ENCODE peak calls at places on chromosome 9, in six cellular contexts. G, C, A, Q, P and X are unnamed samples.

GRCh38 chr9:84261082-84261746 is 79.3 kb downstream of the SLC28A3 start:
- DNase-seq in C (peak), Q (peak), A (peak), P (peak), G (no peak), X (peak)

GRCh38 chr9:119802621-119803020 is 433.4 kb upstream of the BRINP1 start:
- DNase-seq in Q (no peak), P (no peak), G (no peak), A (peak), C (peak), X (no peak)

GRCh38 chr9:7520396-7520795 is 279.2 kb downstream of the DMAC1 start:
- DNase-seq in P (no peak), G (no peak), A (no peak), Q (no peak), C (no peak), X (no peak)

GRCh38 chr9:106286249-106286648 is 576.7 kb upstream of the ZNF462 start:
- DNase-seq in Q (peak), G (no peak), P (no peak), A (no peak), C (peak), X (no peak)

GRCh38 chr9:93479726-93480125 is 26.3 kb upstream of the FAM120AOS start:
- DNase-seq in Q (no peak), P (no peak), A (no peak), C (no peak), G (no peak), X (no peak)

GRCh38 chr9:115921301-115921700 is 232.3 kb upstream of the PAPPA start:
- DNase-seq in Q (no peak), C (no peak), P (no peak), G (no peak), A (no peak), X (no peak)

GRCh38 chr9:104914458-104914857 is 13.5 kb downstream of the ABCA1 start:
- DNase-seq in G (peak), C (no peak), A (no peak), P (no peak), Q (no peak), X (no peak)

GRCh38 chr9:106983346-106983745 is 120.4 kb downstream of the ZNF462 start:
- DNase-seq in P (no peak), Q (no peak), G (no peak), C (no peak), A (no peak), X (no peak)

GRCh38 chr9:93648836-93649235 is 72.5 kb downstream of the PHF2 start:
- DNase-seq in C (peak), G (no peak), P (no peak), Q (no peak), A (peak), X (no peak)

GRCh38 chr9:76023715-76024195 is 133.3 kb downstream of the PCSK5 start:
- DNase-seq in G (no peak), C (peak), P (peak), A (no peak), Q (no peak), X (no peak)

GRCh38 chr9:104686081-104686480 is 8.2 kb upstream of the OR13D1 start:
- DNase-seq in G (no peak), C (no peak), P (no peak), Q (no peak), A (no peak), X (no peak)

GRCh38 chr9:122084276-122084675 is 8.8 kb downstream of the TTLL11 start:
- DNase-seq in A (no peak), G (no peak), C (no peak), Q (no peak), P (no peak), X (no peak)

GRCh38 chr9:124392254-124392653 is 23.0 kb downstream of the PSMB7 start:
- DNase-seq in P (no peak), C (no peak), G (no peak), Q (no peak), A (no peak), X (no peak)

GRCh38 chr9:85521331-85522197 is 220.2 kb downstream of the AGTPBP1 start:
- DNase-seq in P (no peak), A (no peak), Q (no peak), C (no peak), G (peak), X (no peak)

GRCh38 chr9:93127395-93127911 is 6.6 kb downstream of the NINJ1 start:
- DNase-seq in A (peak), G (no peak), Q (no peak), C (no peak), P (no peak), X (no peak)

GRCh38 chr9:101999441-101999840 is 261.0 kb upstream of the GRIN3A start:
- DNase-seq in A (no peak), C (no peak), Q (no peak), P (no peak), G (no peak), X (no peak)

GRCh38 chr9:115034801-115035200 is 83.2 kb downstream of the TNC start:
- DNase-seq in G (no peak), P (no peak), C (no peak), Q (no peak), A (no peak), X (no peak)

GRCh38 chr9:91994422-91994821 is 44.4 kb upstream of the ROR2 start:
- DNase-seq in C (no peak), A (no peak), G (no peak), P (peak), Q (no peak), X (no peak)

GRCh38 chr9:115411993-115412452 is 294.1 kb upstream of the TNC start:
- DNase-seq in Q (no peak), P (no peak), G (no peak), C (no peak), A (no peak), X (no peak)

GRCh38 chr9:123217148-123217585 is 51.2 kb downstream of the STRBP start:
- DNase-seq in G (no peak), Q (no peak), P (no peak), C (no peak), A (no peak), X (no peak)

GRCh38 chr9:115164511-115164974 is 46.6 kb upstream of the TNC start:
- DNase-seq in P (peak), A (no peak), G (no peak), Q (no peak), C (peak), X (no peak)

GRCh38 chr9:88388886-88389617 is 808 bp downstream of the SPIN1 start:
- DNase-seq in C (peak), A (peak), P (peak), Q (peak), G (no peak), X (peak)

GRCh38 chr9:128635266-128636023 is 21.2 kb downstream of the DYNC2I2 start:
- DNase-seq in Q (no peak), C (peak), G (peak), P (peak), A (peak), X (peak)

GRCh38 chr9:131081868-131082267 is 14.5 kb upstream of the AIF1L start:
- DNase-seq in C (no peak), Q (no peak), G (no peak), P (no peak), A (no peak), X (no peak)
- TF ChIP-seq POLR2A in C (no peak), Q (no peak), G (no peak), P (no peak), A (no peak), X (no peak)

DNA sequence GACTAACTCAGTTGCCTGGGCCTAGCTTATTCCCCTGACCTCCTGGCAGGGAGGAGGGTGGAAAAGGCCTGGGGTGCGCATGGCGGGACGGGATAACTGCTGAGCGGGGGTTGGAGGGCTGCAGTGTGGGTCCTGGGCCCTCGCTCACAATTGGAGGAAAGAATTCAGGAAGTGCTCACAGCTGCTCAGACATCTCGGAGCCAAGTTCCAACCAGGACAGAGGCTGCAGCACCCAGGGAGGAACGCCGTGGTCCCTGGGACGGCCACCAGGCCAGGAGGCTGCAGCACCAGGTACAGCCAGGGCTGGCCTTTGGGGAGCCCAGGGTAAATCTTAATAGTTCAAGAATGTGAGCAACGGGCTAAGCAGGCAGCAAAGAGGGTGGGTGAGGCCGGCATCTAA is at the start of gene SPAAR:
- DNase-seq in P (no peak), C (no peak), G (no peak), Q (no peak), A (no peak), X (no peak)
- TF ChIP-seq POLR2A in P (no peak), C (no peak), G (no peak), Q (no peak), A (no peak), X (no peak)

DNA sequence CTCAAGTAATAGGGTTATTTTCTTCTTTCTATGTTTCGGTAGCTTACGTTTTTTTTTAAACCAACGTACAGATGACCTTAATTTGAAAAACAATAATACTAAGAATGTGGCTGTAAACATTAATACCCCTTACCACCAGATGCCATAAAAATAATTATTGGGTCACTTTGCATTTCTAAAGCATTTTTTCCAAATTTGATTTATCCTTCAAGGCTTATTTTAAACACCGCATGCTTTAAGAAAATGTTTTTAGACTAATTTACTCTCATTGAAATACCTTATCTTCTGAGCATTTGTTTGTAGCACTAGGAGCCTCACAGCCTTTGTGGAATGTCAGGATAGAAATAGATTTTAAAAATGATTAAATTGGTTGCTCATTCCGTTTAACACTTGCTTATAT is 5.8 kb upstream of the APBA1 start:
- DNase-seq in G (no peak), A (no peak), C (no peak), P (no peak), Q (no peak), X (no peak)
- TF ChIP-seq POLR2A in G (no peak), A (no peak), C (no peak), P (no peak), Q (no peak), X (no peak)

GRCh38 chr9:35072461-35073275 is at the start of gene VCP:
- DNase-seq in Q (peak), A (peak), G (peak), C (peak), P (peak), X (peak)
- TF ChIP-seq POLR2A in Q (peak), A (peak), G (peak), C (peak), P (no peak), X (peak)

GRCh38 chr9:134369416-134370212 is 43.4 kb downstream of the RXRA start:
- DNase-seq in Q (no peak), C (no peak), P (peak), A (no peak), G (no peak), X (no peak)
- TF ChIP-seq POLR2A in Q (no peak), C (no peak), P (no peak), A (no peak), G (no peak), X (no peak)

GRCh38 chr9:34382054-34382453 is 5.4 kb upstream of the MYORG start:
- DNase-seq in G (no peak), C (no peak), A (no peak), Q (no peak), P (no peak), X (no peak)

GRCh38 chr9:34379334-34380033 is 2.8 kb upstream of the MYORG start:
- DNase-seq in G (peak), C (peak), A (peak), P (peak), Q (peak), X (peak)

GRCh38 chr9:34380034-34380510 is 3.4 kb upstream of the MYORG start:
- DNase-seq in C (peak), A (no peak), G (no peak), P (no peak), Q (no peak), X (no peak)

GRCh38 chr9:34381323-34381722 is 4.6 kb upstream of the MYORG start:
- DNase-seq in P (no peak), C (no peak), Q (no peak), G (no peak), A (peak), X (no peak)

DNA sequence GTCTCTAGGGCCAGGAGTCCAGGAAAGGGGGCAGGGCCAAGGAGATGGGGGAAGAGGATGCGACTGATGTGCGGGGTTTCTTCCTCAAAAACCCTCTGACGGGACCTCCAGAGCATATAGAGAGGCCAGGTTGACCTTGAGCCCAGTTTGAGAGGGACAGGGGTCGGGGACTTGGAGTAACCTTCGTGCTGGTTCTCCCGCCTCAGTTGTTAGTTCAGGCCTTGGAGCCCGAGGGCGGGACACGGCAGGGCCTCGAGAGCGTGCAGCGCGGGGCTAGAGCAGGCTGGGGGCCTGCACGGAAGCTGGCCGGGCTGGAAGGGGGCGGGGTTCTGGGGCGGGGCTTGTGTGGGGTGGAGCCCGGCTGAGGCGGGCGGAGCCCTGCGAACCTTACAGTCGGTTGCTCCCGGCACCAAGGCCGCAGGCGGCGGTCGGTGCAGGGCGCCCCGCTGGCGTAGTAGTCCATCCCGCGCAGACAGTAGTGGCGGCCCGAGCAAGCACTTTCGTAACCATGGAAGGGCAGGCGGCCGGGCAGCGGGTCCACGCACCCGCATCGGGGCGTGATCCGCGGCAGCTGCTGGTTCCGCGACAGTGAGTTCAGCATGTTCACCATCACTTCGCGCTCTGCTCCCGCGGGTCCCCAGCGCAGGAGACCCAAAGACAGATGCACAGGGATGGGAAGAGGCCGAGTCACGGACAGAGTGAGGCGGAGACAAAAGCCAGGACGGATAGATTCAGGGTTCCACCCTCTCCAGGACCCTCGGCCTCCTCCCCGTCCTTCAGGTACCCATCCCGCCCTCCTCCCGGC is 4.0 kb upstream of the MYORG start:
- DNase-seq in A (peak), C (peak), P (peak), G (peak), Q (peak), X (peak)
- TF ChIP-seq POLR2A in A (peak), C (no peak), P (no peak), G (no peak), Q (no peak), X (no peak)

DNA sequence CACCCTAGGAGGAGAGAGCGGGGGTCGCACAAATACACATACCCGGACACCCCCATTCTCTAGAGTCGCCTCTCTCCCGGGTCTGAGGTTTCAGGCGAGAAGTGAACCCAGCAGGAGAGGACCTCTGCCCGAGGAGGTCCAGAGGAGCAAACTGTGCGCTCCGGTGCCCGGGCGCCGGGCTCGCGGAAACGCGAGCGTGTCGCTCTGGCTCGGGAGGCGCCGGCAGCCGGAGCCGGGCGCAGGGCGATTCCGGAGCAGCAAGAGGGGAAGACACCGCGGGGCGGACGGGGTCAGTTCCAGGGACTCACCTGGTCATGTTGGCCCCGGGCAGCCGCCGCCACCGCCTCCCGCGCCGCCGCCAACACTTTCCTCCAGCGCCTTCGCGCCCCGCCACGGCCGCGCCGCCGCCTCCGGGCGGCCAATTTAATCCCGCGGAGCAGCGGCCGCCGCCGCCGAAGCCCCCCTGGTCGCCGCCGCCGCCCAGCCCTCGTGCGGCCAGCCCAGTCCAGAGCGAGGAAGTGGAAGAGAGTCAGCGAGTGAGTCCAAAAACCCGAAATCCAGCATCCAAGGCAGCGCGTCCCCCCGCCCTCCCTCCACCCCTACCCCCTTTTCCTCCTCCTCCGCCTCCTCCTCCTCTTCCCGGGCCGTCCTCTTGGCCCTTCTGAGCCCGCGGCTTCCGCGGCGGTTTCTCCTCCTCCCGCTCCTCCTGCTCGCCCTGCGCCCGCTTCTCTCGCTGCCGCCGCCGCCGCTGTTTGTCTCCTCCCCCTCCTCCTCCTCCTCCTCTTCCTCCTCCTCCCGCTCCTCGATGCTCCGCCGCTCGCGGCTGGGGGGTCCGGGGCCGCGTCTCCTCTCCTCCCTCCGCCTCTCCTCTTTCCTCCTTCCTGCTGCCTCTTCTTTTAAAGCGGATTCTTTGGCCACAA is 1058.0 kb upstream of the DMAC1 start:
- DNase-seq in G (no peak), A (peak), Q (no peak), P (no peak), C (peak), X (no peak)
- TF ChIP-seq POLR2A in G (no peak), A (peak), Q (no peak), P (no peak), C (no peak), X (no peak)

DNA sequence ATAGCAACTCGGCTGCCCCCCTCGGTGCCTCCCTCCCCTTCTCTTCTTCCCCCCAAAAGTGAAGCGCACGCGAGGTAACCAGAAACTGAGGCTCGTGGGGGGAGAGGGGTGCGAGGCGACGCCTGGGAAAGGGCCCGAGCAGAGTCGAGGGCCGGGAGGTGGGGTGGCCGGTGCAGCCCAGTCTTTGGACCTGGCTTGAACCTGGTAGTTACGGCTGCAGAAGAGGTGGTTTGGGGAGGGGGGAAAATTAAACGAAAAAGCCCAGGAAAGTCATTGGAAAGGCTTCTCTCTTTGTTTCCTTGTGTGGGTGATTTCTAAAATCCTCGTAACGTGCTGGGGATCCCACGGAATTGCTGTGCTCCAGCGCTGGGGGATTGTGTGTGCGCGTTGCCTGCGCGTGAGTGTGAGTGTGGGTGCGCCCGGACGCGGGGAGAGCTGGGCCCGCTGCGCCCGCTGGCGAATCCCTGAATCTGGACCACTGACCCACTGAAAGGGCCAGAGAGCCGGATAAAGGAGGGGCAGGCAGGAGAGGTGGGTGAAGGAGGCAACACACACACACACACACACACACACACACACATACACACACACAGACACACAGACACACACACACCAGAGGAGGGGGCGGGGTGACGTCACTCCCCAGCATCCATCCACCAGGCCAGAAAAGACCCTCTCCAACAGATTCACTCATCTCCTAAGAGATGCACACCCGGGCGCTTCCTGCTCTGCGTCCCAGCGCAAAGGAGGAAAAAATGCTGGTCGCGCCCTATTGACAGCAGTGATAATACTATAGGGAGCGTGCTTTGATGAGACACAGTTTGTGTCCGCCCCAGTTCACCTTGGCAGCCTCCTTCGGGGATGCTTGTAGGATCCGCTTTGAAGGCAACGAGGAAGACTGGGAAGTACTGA is 1058.9 kb upstream of the DMAC1 start:
- DNase-seq in Q (no peak), G (no peak), A (peak), P (no peak), C (peak), X (no peak)
- TF ChIP-seq POLR2A in Q (no peak), G (no peak), A (no peak), P (no peak), C (no peak), X (no peak)

GRCh38 chr9:96418074-96418919 is at the start of gene ZNF367:
- DNase-seq in A (peak), P (peak), C (peak), G (peak), Q (peak), X (peak)
- TF ChIP-seq POLR2A in A (peak), P (peak), C (no peak), G (no peak), Q (no peak), X (peak)